ENCODE peak calls at places on chromosome 20, in four cellular contexts. Q is epithelial cell of esophagus, J is tibial nerve, N is GM20000. F is an unnamed sample.

GRCh38 chr20:45085289-45085688 is 15.6 kb downstream of the KCNS1 start:
- DNase-seq in Q (no peak), J (no peak), N (no peak), F (no peak)

GRCh38 chr20:32370897-32371296 is 12.8 kb downstream of the ASXL1 start:
- DNase-seq in Q (no peak), J (no peak), N (no peak), F (no peak)

GRCh38 chr20:51096571-51097267 is 73.8 kb upstream of the KCNG1 start:
- DNase-seq in Q (no peak), J (no peak), N (no peak), F (no peak)

GRCh38 chr20:17965042-17965697 is 3.4 kb downstream of the SNX5 start:
- DNase-seq in Q (no peak), J (no peak), N (no peak), F (peak; percentile 40)

GRCh38 chr20:46965477-46965876 is 70.8 kb downstream of the EYA2 start:
- DNase-seq in Q (peak; percentile 58), J (no peak), N (no peak), F (no peak)

GRCh38 chr20:32473231-32474008 is 111.7 kb downstream of the NOL4L start:
- DNase-seq in Q (no peak), J (no peak), N (no peak), F (no peak)

GRCh38 chr20:52103469-52103910 is 88.1 kb downstream of the ZFP64 start:
- DNase-seq in Q (peak; percentile 52), J (no peak), N (peak; percentile 44), F (no peak)

GRCh38 chr20:38084425-38084951 is 50.9 kb downstream of the RPRD1B start:
- DNase-seq in Q (no peak), J (no peak), N (no peak), F (no peak)

GRCh38 chr20:61976275-61976649 is 89.4 kb downstream of the TAF4 start:
- DNase-seq in Q (no peak), J (no peak), N (no peak), F (no peak)

GRCh38 chr20:61249626-61250025 is 2.4 kb upstream of the CDH4 start:
- DNase-seq in Q (no peak), J (no peak), N (no peak), F (no peak)

GRCh38 chr20:19600042-19600441 is 158.0 kb upstream of the RIN2 start:
- DNase-seq in Q (no peak), J (no peak), N (no peak), F (no peak)

GRCh38 chr20:33584976-33585375 is 77.2 kb upstream of the C20orf144 start:
- DNase-seq in Q (no peak), J (no peak), N (no peak), F (no peak)

GRCh38 chr20:24402234-24402633 is 67.2 kb upstream of the SYNDIG1 start:
- DNase-seq in Q (no peak), J (no peak), N (no peak), F (no peak)

GRCh38 chr20:58433759-58434158 is 44.7 kb downstream of the VAPB start:
- DNase-seq in Q (peak; percentile 54), J (no peak), N (no peak), F (peak; percentile 34)

GRCh38 chr20:59184880-59185447 is 21.3 kb downstream of the ZNF831 start:
- DNase-seq in Q (no peak), J (no peak), N (no peak), F (peak; percentile 46)

GRCh38 chr20:1912056-1912455 is 16.8 kb downstream of the SIRPA start:
- DNase-seq in Q (peak; percentile 70), J (no peak), N (no peak), F (no peak)

GRCh38 chr20:36544134-36545018 is 3.1 kb downstream of the MYL9 start:
- DNase-seq in Q (peak; percentile 79), J (no peak), N (no peak), F (peak; percentile 84)

GRCh38 chr20:17419459-17419858 is 111.7 kb downstream of the BFSP1 start:
- DNase-seq in Q (no peak), J (no peak), N (no peak), F (no peak)

GRCh38 chr20:17109307-17109706 is 117.5 kb upstream of the PCSK2 start:
- DNase-seq in Q (no peak), J (no peak), N (no peak), F (no peak)

GRCh38 chr20:20712004-20712473 is 405 bp downstream of the RALGAPA2 start:
- DNase-seq in Q (no peak), J (no peak), N (no peak), F (no peak)

GRCh38 chr20:25521382-25521781 is 63.9 kb downstream of the NINL start:
- DNase-seq in Q (no peak), J (no peak), N (no peak), F (no peak)

GRCh38 chr20:63536997-63537524 is at the start of gene PTK6:
- DNase-seq in Q (peak; percentile 69), J (no peak), N (peak; percentile 83), F (peak; percentile 75)

GRCh38 chr20:63539092-63539430 is 1.9 kb upstream of the PTK6 start:
- DNase-seq in Q (no peak), J (no peak), N (no peak), F (no peak)

GRCh38 chr20:63539441-63540370 is 2.5 kb upstream of the PTK6 start:
- DNase-seq in Q (no peak), J (no peak), N (no peak), F (no peak)

GRCh38 chr20:63537525-63538203 is 488 bp upstream of the PTK6 start:
- DNase-seq in Q (peak; percentile 92), J (peak; percentile 71), N (peak; percentile 100), F (peak; percentile 99)

GRCh38 chr20:63538204-63539091 is 1.3 kb upstream of the PTK6 start:
- DNase-seq in Q (peak; percentile 75), J (no peak), N (no peak), F (peak; percentile 38)
- TF ChIP-seq CTCF in Q (no peak), J (no peak), N (peak; percentile 34), F (no peak)

GRCh38 chr20:22584630-22584921 is 204 bp upstream of the FOXA2 start:
- DNase-seq in Q (peak; percentile 87), J (no peak), N (no peak), F (peak; percentile 16)

GRCh38 chr20:22585786-22586493 is 1.6 kb upstream of the FOXA2 start:
- DNase-seq in Q (no peak), J (no peak), N (no peak), F (no peak)

GRCh38 chr20:22583773-22584629 is at the start of gene FOXA2:
- DNase-seq in Q (peak; percentile 73), J (no peak), N (no peak), F (peak; percentile 26)

GRCh38 chr20:22586645-22587310 is 2.4 kb upstream of the FOXA2 start:
- DNase-seq in Q (peak; percentile 49), J (peak; percentile 23), N (peak; percentile 74), F (peak; percentile 36)

DNA sequence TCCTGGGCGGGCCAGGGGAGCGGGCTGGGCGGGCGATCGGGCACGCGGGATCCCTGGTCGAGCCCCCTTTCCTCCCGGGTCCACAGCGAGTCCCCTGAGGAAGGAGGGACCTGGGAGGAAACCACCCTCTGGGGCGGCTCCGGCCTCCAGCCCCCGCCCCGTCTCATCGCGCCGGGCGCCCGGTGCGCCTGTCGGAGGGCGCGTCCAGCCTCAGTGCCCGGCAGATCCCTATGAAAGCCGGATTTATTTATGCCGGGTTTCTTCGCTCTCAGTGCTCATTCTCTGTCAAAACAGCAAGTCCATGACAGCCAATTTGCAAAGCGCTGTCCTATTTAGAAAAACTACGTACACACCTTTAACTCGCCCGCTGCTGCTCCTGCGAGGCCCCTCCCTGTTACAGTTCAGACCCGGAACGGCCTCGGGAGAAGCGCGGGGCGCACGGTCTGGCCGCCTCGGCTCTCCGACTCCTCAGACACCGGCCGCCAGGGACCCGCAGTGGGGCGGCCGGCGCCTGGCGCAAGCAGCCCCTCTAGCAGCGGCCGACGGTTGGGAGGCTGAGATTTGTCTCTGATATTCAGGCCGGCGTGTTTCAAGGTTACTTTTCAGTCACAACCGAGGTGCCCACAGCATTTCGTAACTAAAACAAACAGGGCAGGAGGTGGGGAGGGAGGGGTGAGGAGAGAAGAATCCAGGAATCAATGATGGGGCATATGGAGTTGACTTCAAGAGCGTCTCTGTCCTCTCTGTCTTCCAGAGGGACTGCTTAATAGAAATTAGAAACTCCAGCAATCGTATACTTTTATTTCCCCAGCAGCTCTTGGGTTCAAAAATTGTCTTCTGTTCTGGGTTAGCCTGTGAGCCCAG is 782 bp upstream of the FOXA2 start:
- DNase-seq in Q (peak; percentile 57), J (no peak), N (no peak), F (no peak)
- TF ChIP-seq CTCF in Q (no peak), J (no peak), N (no peak), F (no peak)

DNA sequence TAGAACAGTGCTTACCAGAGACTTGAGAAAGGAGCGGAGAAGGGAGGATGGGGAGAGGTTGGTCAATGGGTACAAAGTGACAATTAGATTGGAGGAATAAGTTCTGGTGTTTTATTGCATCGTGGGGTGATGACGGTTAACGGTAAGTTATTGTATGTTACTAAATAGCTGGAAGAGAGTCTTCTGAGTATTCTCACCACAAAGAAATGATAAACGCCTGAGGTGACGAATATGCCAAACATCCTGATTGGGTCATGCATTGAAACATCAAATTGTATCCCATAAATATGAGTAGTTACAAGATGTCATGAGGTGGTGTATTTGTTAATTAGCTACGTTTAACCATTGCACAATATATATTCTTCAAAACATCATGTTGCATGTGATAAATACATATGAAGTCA is 38.2 kb upstream of the RNF24 start:
- DNase-seq in Q (peak; percentile 88), J (no peak), N (no peak), F (peak; percentile 69)
- TF ChIP-seq CTCF in Q (no peak), J (no peak), N (no peak), F (no peak)

GRCh38 chr20:60224914-60225313 is 266.7 kb downstream of the CDH26 start:
- DNase-seq in Q (peak; percentile 14), J (no peak), N (no peak), F (peak; percentile 43)
- TF ChIP-seq CTCF in Q (peak; percentile 22), J (no peak), N (no peak), F (peak; percentile 39)